ENCODE peak calls at places on chromosomes 4 and X, in nine cellular contexts. N is fibroblast of mammary gland, B is psoas muscle, F is IMR-90, G is GM20000, K is HepG2, E is AG04450, T is WTC11, U is foreskin fibroblast. A is an unnamed sample.

GRCh38 chrX:69025802-69026301 is 139.4 kb downstream of the PJA1 start:
- DNase-seq in N (peak), B (no peak), F (peak), G (no peak), K (no peak), E (peak), T (no peak), U (no peak), A (no peak)

GRCh38 chrX:96929036-96929435 is 45.3 kb downstream of the RPA4 start:
- DNase-seq in N (no peak), B (no peak), F (no peak), G (no peak), K (no peak), E (no peak), T (no peak), U (no peak), A (no peak)

GRCh38 chrX:55007633-55008032 is 7.5 kb downstream of the APEX2 start:
- DNase-seq in N (peak), B (no peak), F (peak), G (no peak), K (peak), E (peak), T (no peak), U (peak), A (no peak)

GRCh38 chrX:130130990-130131389 is 20.7 kb upstream of the ELF4 start:
- DNase-seq in N (no peak), B (no peak), F (no peak), G (no peak), K (no peak), E (no peak), T (no peak), U (no peak), A (no peak)

GRCh38 chr4:84167579-84167978 is 331.5 kb downstream of the NKX6-1 start:
- DNase-seq in N (no peak), B (no peak), F (no peak), G (no peak), K (peak), E (no peak), T (peak), U (no peak), A (no peak)

GRCh38 chr4:176844448-176844847 is 51.7 kb upstream of the VEGFC start:
- DNase-seq in N (no peak), B (no peak), F (no peak), G (no peak), K (no peak), E (no peak), T (no peak), U (no peak), A (no peak)

GRCh38 chrX:32877592-32877991 is 333.8 kb downstream of the DMD start:
- DNase-seq in N (no peak), B (no peak), F (peak), G (no peak), K (no peak), E (no peak), T (no peak), U (no peak), A (no peak)

GRCh38 chrX:13418126-13419091 is 98.6 kb upstream of the ATXN3L start:
- DNase-seq in N (peak), B (no peak), F (peak), G (no peak), K (no peak), E (no peak), T (no peak), U (peak), A (no peak)

GRCh38 chrX:17788956-17789562 is 51.8 kb downstream of the SCML1 start:
- DNase-seq in N (peak), B (no peak), F (no peak), G (no peak), K (no peak), E (no peak), T (no peak), U (no peak), A (no peak)

GRCh38 chrX:48468247-48468671 is 1.8 kb downstream of the SLC38A5 start:
- DNase-seq in N (no peak), B (no peak), F (no peak), G (peak), K (no peak), E (no peak), T (no peak), U (no peak), A (no peak)

GRCh38 chrX:46400530-46400929 is 144.7 kb downstream of the ZNF674 start:
- DNase-seq in N (no peak), B (no peak), F (no peak), G (no peak), K (no peak), E (no peak), T (no peak), U (no peak), A (no peak)

GRCh38 chr4:124304936-124305335 is 407.6 kb downstream of the ANKRD50 start:
- DNase-seq in N (peak), B (no peak), F (no peak), G (no peak), K (no peak), E (no peak), T (no peak), U (no peak), A (no peak)

GRCh38 chr4:47110670-47111069 is 79.3 kb downstream of the GABRB1 start:
- DNase-seq in N (no peak), B (no peak), F (no peak), G (no peak), K (no peak), E (no peak), T (no peak), U (no peak), A (no peak)

GRCh38 chr4:41258783-41259182 is 2.1 kb downstream of the UCHL1 start:
- DNase-seq in N (peak), B (no peak), F (peak), G (no peak), K (peak), E (peak), T (peak), U (peak), A (no peak)

GRCh38 chr4:88009871-88010270 is 2.4 kb downstream of the PKD2 start:
- DNase-seq in N (peak), B (no peak), F (no peak), G (no peak), K (no peak), E (no peak), T (no peak), U (no peak), A (no peak)

GRCh38 chrX:81857192-81857591 is 655.3 kb downstream of the SH3BGRL start:
- DNase-seq in N (no peak), B (no peak), F (no peak), G (no peak), K (no peak), E (no peak), T (no peak), U (no peak), A (no peak)

GRCh38 chr4:176499518-176499917 is 179.8 kb downstream of the SPCS3 start:
- DNase-seq in N (peak), B (no peak), F (peak), G (no peak), K (no peak), E (no peak), T (no peak), U (peak), A (no peak)

GRCh38 chr4:21032246-21032645 is 332.0 kb downstream of the PACRGL start:
- DNase-seq in N (no peak), B (no peak), F (no peak), G (no peak), K (no peak), E (no peak), T (no peak), U (no peak), A (no peak)

GRCh38 chr4:179196511-179196910 is 1754.3 kb upstream of the AGA start:
- DNase-seq in N (no peak), B (no peak), F (peak), G (no peak), K (no peak), E (peak), T (no peak), U (no peak), A (no peak)

GRCh38 chr4:32203340-32203739 is 1483.2 kb downstream of the PCDH7 start:
- DNase-seq in N (no peak), B (no peak), F (no peak), G (no peak), K (no peak), E (no peak), T (no peak), U (no peak), A (no peak)

GRCh38 chr4:83138979-83139378 is 24.4 kb upstream of the PLAC8 start:
- DNase-seq in N (no peak), B (no peak), F (no peak), G (no peak), K (no peak), E (no peak), T (no peak), U (no peak), A (no peak)

GRCh38 chrX:30489323-30489722 is 88.2 kb downstream of the TASL start:
- DNase-seq in N (peak), B (no peak), F (no peak), G (no peak), K (peak), E (no peak), T (peak), U (no peak), A (no peak)

GRCh38 chr4:148056879-148057278 is 325.0 kb downstream of the ARHGAP10 start:
- DNase-seq in N (peak), B (peak), F (peak), G (peak), K (no peak), E (no peak), T (peak), U (peak), A (peak)

GRCh38 chrX:116111934-116112595 is 58.5 kb upstream of the AGTR2 start:
- DNase-seq in N (no peak), B (no peak), F (no peak), G (no peak), K (no peak), E (no peak), T (no peak), U (no peak), A (no peak)

GRCh38 chr4:8836664-8837171 is 34.9 kb downstream of the HMX1 start:
- DNase-seq in N (no peak), B (peak), F (no peak), G (no peak), K (no peak), E (no peak), T (no peak), U (no peak), A (no peak)

DNA sequence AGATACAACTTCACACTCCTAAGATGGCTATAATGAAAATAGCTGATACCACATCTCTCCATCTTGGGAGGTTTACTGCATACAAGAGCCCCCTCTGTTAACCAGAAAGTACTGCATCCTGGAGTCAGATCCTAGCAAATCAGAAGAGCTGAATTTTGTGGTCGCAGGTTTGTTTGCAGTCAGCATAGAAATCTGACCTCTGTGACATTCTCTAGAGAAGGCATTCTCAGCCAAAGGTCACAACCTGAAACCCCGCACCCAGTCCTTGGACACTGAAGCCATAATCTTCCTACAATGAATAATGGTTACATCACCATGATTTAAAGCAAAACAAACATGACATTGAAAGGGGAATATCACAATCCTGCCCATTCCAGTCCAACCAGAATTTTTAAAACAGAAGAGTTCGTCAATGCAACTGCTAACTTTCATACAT is 17.7 kb downstream of the HS6ST2 start:
- DNase-seq in N (no peak), B (no peak), F (no peak), G (no peak), K (peak), E (no peak), T (no peak), U (no peak), A (no peak)
- TF ChIP-seq CTCF in N (peak), B (no peak), F (no peak), G (no peak), K (no peak), E (no peak), T (peak), U (no peak), A (no peak)

GRCh38 chr4:76214269-76214628 is 625 bp upstream of the SCARB2 start:
- DNase-seq in N (no peak), B (no peak), F (no peak), G (no peak), K (no peak), E (no peak), T (no peak), U (no peak), A (no peak)
- TF ChIP-seq CTCF in N (no peak), B (no peak), F (no peak), G (no peak), K (no peak), E (no peak), T (no peak), U (no peak), A (no peak)

GRCh38 chrX:122878269-122878668 is 305.8 kb upstream of the GRIA3 start:
- DNase-seq in N (no peak), B (no peak), F (no peak), G (no peak), K (no peak), E (no peak), T (no peak), U (no peak), A (no peak)
- TF ChIP-seq CTCF in N (no peak), B (no peak), F (no peak), G (no peak), K (no peak), E (no peak), T (no peak), U (no peak), A (no peak)

GRCh38 chrX:43785930-43786591 is 96.2 kb downstream of the MAOB start:
- DNase-seq in N (no peak), B (no peak), F (no peak), G (no peak), K (no peak), E (no peak), T (no peak), U (no peak), A (no peak)
- TF ChIP-seq CTCF in N (no peak), B (no peak), F (no peak), G (no peak), K (no peak), E (no peak), T (no peak), U (no peak), A (no peak)

GRCh38 chrX:38282044-38282443 is 45.3 kb downstream of the RPGR start:
- DNase-seq in N (peak), B (no peak), F (no peak), G (no peak), K (no peak), E (no peak), T (peak), U (no peak), A (no peak)
- TF ChIP-seq CTCF in N (peak), B (peak), F (peak), G (no peak), K (peak), E (peak), T (no peak), U (peak), A (no peak)